ENCODE peak calls at places on chromosome 10, in seven cellular contexts. One of them, this sample, is unnamed. For H3K9me3, the result is how much of the 10 kb centered on the place peaks cover.

GRCh38 chr10:85611093-85611740 is 755.4 kb downstream of the GRID1 start:
- DNase-seq in endothelial cell of umbilical vein: no peak
- DNase-seq in body of pancreas: no peak
- DNase-seq in transverse colon: no peak
- DNase-seq in adipocyte: no peak
- DNase-seq in Panc1: no peak
- DNase-seq in HCT116: no peak
- DNase-seq in this sample: no peak

GRCh38 chr10:50385610-50386009 is 134.3 kb upstream of the ASAH2 start:
- DNase-seq in body of pancreas: peak
- DNase-seq in adipocyte: peak
- DNase-seq in HCT116: no peak
- DNase-seq in Panc1: no peak
- DNase-seq in endothelial cell of umbilical vein: no peak
- DNase-seq in transverse colon: no peak
- DNase-seq in this sample: no peak

GRCh38 chr10:1213252-1213651 is 157.1 kb downstream of the WDR37 start:
- DNase-seq in adipocyte: no peak
- DNase-seq in body of pancreas: no peak
- DNase-seq in Panc1: no peak
- DNase-seq in endothelial cell of umbilical vein: no peak
- DNase-seq in HCT116: no peak
- DNase-seq in transverse colon: no peak
- DNase-seq in this sample: no peak

GRCh38 chr10:31836569-31837406 is 91.8 kb downstream of the ARHGAP12 start:
- DNase-seq in endothelial cell of umbilical vein: peak
- DNase-seq in Panc1: peak
- DNase-seq in transverse colon: no peak
- DNase-seq in adipocyte: peak
- DNase-seq in HCT116: peak
- DNase-seq in body of pancreas: peak
- DNase-seq in this sample: no peak

GRCh38 chr10:129800-130199 is 5.5 kb upstream of the ZMYND11 start:
- DNase-seq in body of pancreas: no peak
- DNase-seq in endothelial cell of umbilical vein: no peak
- DNase-seq in HCT116: no peak
- DNase-seq in adipocyte: no peak
- DNase-seq in Panc1: no peak
- DNase-seq in transverse colon: no peak
- DNase-seq in this sample: no peak

GRCh38 chr10:119643306-119644214 is 7.6 kb upstream of the BAG3 start:
- DNase-seq in endothelial cell of umbilical vein: no peak
- DNase-seq in body of pancreas: no peak
- DNase-seq in transverse colon: no peak
- DNase-seq in Panc1: no peak
- DNase-seq in adipocyte: no peak
- DNase-seq in HCT116: no peak
- DNase-seq in this sample: no peak

GRCh38 chr10:114525368-114525949 is 121.2 kb upstream of the AFAP1L2 start:
- DNase-seq in adipocyte: no peak
- DNase-seq in Panc1: no peak
- DNase-seq in transverse colon: no peak
- DNase-seq in body of pancreas: no peak
- DNase-seq in endothelial cell of umbilical vein: peak
- DNase-seq in HCT116: no peak
- DNase-seq in this sample: no peak

GRCh38 chr10:103493362-103493871 is at the start of gene NEURL1:
- DNase-seq in endothelial cell of umbilical vein: no peak
- DNase-seq in transverse colon: no peak
- DNase-seq in body of pancreas: peak
- DNase-seq in HCT116: no peak
- DNase-seq in adipocyte: peak
- DNase-seq in Panc1: no peak
- DNase-seq in this sample: peak

GRCh38 chr10:97497572-97498075 is 598 bp downstream of the MMS19 start:
- DNase-seq in endothelial cell of umbilical vein: peak
- DNase-seq in adipocyte: peak
- DNase-seq in body of pancreas: peak
- DNase-seq in Panc1: no peak
- DNase-seq in transverse colon: peak
- DNase-seq in HCT116: peak
- DNase-seq in this sample: peak

GRCh38 chr10:73131295-73131694 is 21.0 kb downstream of the NUDT13 start:
- DNase-seq in Panc1: no peak
- DNase-seq in body of pancreas: no peak
- DNase-seq in transverse colon: no peak
- DNase-seq in HCT116: no peak
- DNase-seq in endothelial cell of umbilical vein: no peak
- DNase-seq in adipocyte: peak
- DNase-seq in this sample: no peak

GRCh38 chr10:78541528-78542470 is 508.1 kb downstream of the RPS24 start:
- DNase-seq in endothelial cell of umbilical vein: no peak
- DNase-seq in transverse colon: peak
- DNase-seq in adipocyte: peak
- DNase-seq in Panc1: no peak
- DNase-seq in HCT116: no peak
- DNase-seq in body of pancreas: no peak
- DNase-seq in this sample: no peak

GRCh38 chr10:67098460-67098859 is 172.6 kb downstream of the LRRTM3 start:
- DNase-seq in body of pancreas: no peak
- DNase-seq in endothelial cell of umbilical vein: peak
- DNase-seq in Panc1: no peak
- DNase-seq in adipocyte: peak
- DNase-seq in transverse colon: no peak
- DNase-seq in HCT116: no peak
- DNase-seq in this sample: no peak

GRCh38 chr10:28676297-28676967 is 889 bp upstream of the BAMBI start:
- DNase-seq in Panc1: no peak
- DNase-seq in endothelial cell of umbilical vein: peak
- DNase-seq in transverse colon: peak
- DNase-seq in body of pancreas: peak
- DNase-seq in HCT116: no peak
- DNase-seq in adipocyte: peak
- DNase-seq in this sample: peak

GRCh38 chr10:16681525-16681924 is 135.7 kb downstream of the RSU1 start:
- DNase-seq in transverse colon: no peak
- DNase-seq in body of pancreas: no peak
- DNase-seq in HCT116: no peak
- DNase-seq in Panc1: no peak
- DNase-seq in endothelial cell of umbilical vein: no peak
- DNase-seq in adipocyte: no peak
- DNase-seq in this sample: no peak

GRCh38 chr10:30284860-30285594 is 64.1 kb downstream of the MTPAP start:
- DNase-seq in adipocyte: peak
- DNase-seq in endothelial cell of umbilical vein: no peak
- DNase-seq in transverse colon: no peak
- DNase-seq in body of pancreas: no peak
- DNase-seq in Panc1: no peak
- DNase-seq in HCT116: no peak
- DNase-seq in this sample: no peak

GRCh38 chr10:5089869-5090268 is 4.3 kb upstream of the AKR1C3 start:
- DNase-seq in body of pancreas: no peak
- DNase-seq in endothelial cell of umbilical vein: peak
- DNase-seq in transverse colon: no peak
- DNase-seq in HCT116: peak
- DNase-seq in Panc1: no peak
- DNase-seq in adipocyte: no peak
- DNase-seq in this sample: no peak

DNA sequence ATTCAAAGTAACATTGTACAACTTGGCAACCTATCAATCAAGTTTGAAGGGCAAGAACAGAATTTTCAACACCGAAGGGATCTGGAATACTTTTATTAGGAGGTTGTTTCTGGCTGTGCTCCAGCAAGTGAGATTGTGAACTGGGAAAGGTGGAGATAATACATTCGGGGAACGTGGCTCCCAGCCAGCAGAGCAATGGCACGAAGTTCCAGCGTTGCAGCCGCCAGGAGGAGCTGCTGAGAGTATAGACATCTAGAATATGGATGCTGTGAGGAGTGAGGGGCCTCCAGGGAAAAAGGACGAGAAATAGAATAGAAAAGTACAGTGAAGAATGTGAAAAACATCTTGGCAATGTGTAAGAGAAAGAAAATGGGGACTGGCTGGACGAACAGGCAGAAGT is 69.5 kb downstream of the TCERG1L start:
- DNase-seq in adipocyte: no peak
- DNase-seq in body of pancreas: peak
- DNase-seq in Panc1: no peak
- DNase-seq in endothelial cell of umbilical vein: no peak
- DNase-seq in transverse colon: no peak
- DNase-seq in HCT116: peak
- DNase-seq in this sample: no peak
- H3K9me3 ChIP-seq in adipocyte: under half
- H3K9me3 ChIP-seq in body of pancreas: under half
- H3K9me3 ChIP-seq in Panc1: under half
- H3K9me3 ChIP-seq in endothelial cell of umbilical vein: under half
- H3K9me3 ChIP-seq in transverse colon: under half
- H3K9me3 ChIP-seq in HCT116: under half
- H3K9me3 ChIP-seq in this sample: under half

DNA sequence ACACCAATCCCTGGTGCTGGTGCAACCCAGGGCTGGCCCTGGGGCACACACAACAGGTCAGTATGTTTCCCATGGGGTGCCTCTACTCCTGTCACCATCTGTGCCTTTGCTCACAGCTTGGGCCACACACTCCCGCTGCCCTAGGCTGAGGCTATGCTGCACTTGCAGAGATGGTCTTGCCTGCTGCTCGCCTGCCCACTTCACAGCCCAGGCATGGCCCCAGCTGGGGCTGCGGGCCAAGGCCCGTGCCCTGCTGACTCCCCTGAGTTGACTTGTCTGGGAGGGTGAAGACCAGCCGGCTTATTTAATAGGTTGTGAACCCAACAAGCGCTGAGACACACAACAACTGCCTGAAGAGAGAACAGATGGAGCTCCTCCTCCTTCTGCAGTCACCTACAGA is 184.1 kb downstream of the ZNF33B start:
- DNase-seq in endothelial cell of umbilical vein: no peak
- DNase-seq in body of pancreas: no peak
- DNase-seq in Panc1: no peak
- DNase-seq in transverse colon: no peak
- DNase-seq in adipocyte: no peak
- DNase-seq in HCT116: no peak
- DNase-seq in this sample: no peak
- H3K9me3 ChIP-seq in endothelial cell of umbilical vein: under half
- H3K9me3 ChIP-seq in body of pancreas: under half
- H3K9me3 ChIP-seq in Panc1: under half
- H3K9me3 ChIP-seq in transverse colon: under half
- H3K9me3 ChIP-seq in adipocyte: under half
- H3K9me3 ChIP-seq in HCT116: under half
- H3K9me3 ChIP-seq in this sample: under half

GRCh38 chr10:7335977-7336376 is 74.9 kb downstream of the SFMBT2 start:
- DNase-seq in Panc1: no peak
- DNase-seq in body of pancreas: no peak
- DNase-seq in HCT116: no peak
- DNase-seq in endothelial cell of umbilical vein: no peak
- DNase-seq in adipocyte: no peak
- DNase-seq in transverse colon: no peak
- DNase-seq in this sample: no peak
- H3K9me3 ChIP-seq in Panc1: under half
- H3K9me3 ChIP-seq in body of pancreas: under half
- H3K9me3 ChIP-seq in HCT116: under half
- H3K9me3 ChIP-seq in endothelial cell of umbilical vein: under half
- H3K9me3 ChIP-seq in adipocyte: under half
- H3K9me3 ChIP-seq in transverse colon: under half
- H3K9me3 ChIP-seq in this sample: under half

DNA sequence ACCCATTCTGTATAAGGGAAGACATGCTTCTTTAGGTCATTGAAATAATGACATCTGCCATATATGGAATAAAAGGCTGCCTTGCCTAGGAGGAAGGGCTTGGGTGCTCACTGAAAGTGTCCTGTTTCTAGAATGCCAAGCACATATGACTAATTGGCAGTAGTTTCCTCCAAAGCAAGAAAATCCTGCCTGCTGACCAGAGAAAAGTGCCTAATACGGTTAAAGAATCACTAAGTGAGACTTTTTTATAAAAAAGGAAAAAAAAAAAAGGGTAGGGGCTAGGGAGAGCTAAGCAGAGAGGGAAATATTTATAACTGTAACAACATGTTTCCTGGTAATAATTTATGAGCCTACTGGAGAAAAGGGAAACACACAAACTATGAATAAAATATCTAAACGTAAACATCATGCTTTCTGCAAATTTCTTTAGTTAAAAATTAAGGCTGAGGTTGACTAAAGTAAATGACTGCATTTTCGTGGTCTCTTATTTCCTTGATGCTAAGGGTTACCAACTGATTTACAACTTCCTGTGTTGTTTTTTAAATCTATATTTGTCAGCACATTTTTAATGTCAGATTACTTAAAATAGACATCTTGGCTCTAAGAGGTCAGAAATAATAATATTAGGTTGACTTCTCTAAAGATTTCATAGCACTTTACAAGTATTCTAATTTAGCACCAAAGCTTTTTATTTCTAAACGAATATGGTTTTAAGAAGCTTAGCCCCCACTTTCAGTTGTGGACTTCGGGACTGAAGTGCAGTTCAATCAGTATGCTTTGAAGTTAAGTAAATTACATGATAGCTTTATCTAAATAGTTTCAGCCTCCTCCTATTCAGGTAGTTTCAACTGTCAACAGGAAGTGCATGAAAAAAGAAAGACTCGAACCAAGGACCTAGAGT is 89.6 kb downstream of the CABCOCO1 start:
- DNase-seq in HCT116: peak
- DNase-seq in body of pancreas: no peak
- DNase-seq in endothelial cell of umbilical vein: peak
- DNase-seq in Panc1: no peak
- DNase-seq in adipocyte: peak
- DNase-seq in transverse colon: no peak
- DNase-seq in this sample: no peak
- H3K9me3 ChIP-seq in HCT116: under half
- H3K9me3 ChIP-seq in body of pancreas: under half
- H3K9me3 ChIP-seq in endothelial cell of umbilical vein: under half
- H3K9me3 ChIP-seq in Panc1: under half
- H3K9me3 ChIP-seq in adipocyte: under half
- H3K9me3 ChIP-seq in transverse colon: under half
- H3K9me3 ChIP-seq in this sample: under half